ENCODE peak calls at places on chromosomes 7 and 10, in four cellular contexts. One of them, this sample, is unnamed.

GRCh38 chr10:48533951-48534720 is 70.7 kb downstream of the ARHGAP22 start:
- DNase-seq in GM23338: peak; percentile 81
- DNase-seq in astrocyte: peak; percentile 63
- DNase-seq in neural progenitor cell: no peak
- DNase-seq in this sample: no peak

GRCh38 chr7:148566736-148567135 is 23.8 kb upstream of the C7orf33 start:
- DNase-seq in GM23338: no peak
- DNase-seq in astrocyte: no peak
- DNase-seq in neural progenitor cell: no peak
- DNase-seq in this sample: no peak

GRCh38 chr10:35564276-35564982 is 40.7 kb upstream of the GJD4 start:
- DNase-seq in neural progenitor cell: no peak
- DNase-seq in astrocyte: peak; percentile 49
- DNase-seq in GM23338: no peak
- DNase-seq in this sample: no peak

GRCh38 chr7:140611641-140612040 is 29.0 kb downstream of the DENND2A start:
- DNase-seq in astrocyte: peak; percentile 85
- DNase-seq in GM23338: no peak
- DNase-seq in neural progenitor cell: no peak
- DNase-seq in this sample: no peak

GRCh38 chr7:74657692-74658170 is at the start of gene GTF2I:
- DNase-seq in astrocyte: no peak
- DNase-seq in neural progenitor cell: peak; percentile 82
- DNase-seq in GM23338: no peak
- DNase-seq in this sample: peak; percentile 90

GRCh38 chr10:1472605-1473004 is 264.7 kb downstream of the ADARB2 start:
- DNase-seq in astrocyte: no peak
- DNase-seq in neural progenitor cell: no peak
- DNase-seq in GM23338: no peak
- DNase-seq in this sample: no peak

GRCh38 chr10:120729508-120729907 is 121.7 kb upstream of the WDR11 start:
- DNase-seq in astrocyte: no peak
- DNase-seq in GM23338: no peak
- DNase-seq in neural progenitor cell: no peak
- DNase-seq in this sample: no peak

GRCh38 chr10:95303950-95304349 is 13.1 kb upstream of the PDLIM1 start:
- DNase-seq in astrocyte: no peak
- DNase-seq in GM23338: no peak
- DNase-seq in neural progenitor cell: no peak
- DNase-seq in this sample: no peak

GRCh38 chr7:90828601-90829000 is 232.5 kb downstream of the CDK14 start:
- DNase-seq in neural progenitor cell: no peak
- DNase-seq in astrocyte: peak; percentile 34
- DNase-seq in GM23338: no peak
- DNase-seq in this sample: peak; percentile 3

GRCh38 chr10:71748671-71749191 is 24.6 kb downstream of the VSIR start:
- DNase-seq in astrocyte: no peak
- DNase-seq in GM23338: no peak
- DNase-seq in neural progenitor cell: no peak
- DNase-seq in this sample: no peak

GRCh38 chr7:1355568-1356340 is 103.5 kb downstream of the MICALL2 start:
- DNase-seq in GM23338: no peak
- DNase-seq in neural progenitor cell: no peak
- DNase-seq in astrocyte: no peak
- DNase-seq in this sample: peak; percentile 82

GRCh38 chr10:128316925-128317324 is 190.7 kb upstream of the MKI67 start:
- DNase-seq in astrocyte: no peak
- DNase-seq in neural progenitor cell: no peak
- DNase-seq in GM23338: no peak
- DNase-seq in this sample: no peak

GRCh38 chr7:100100420-100101015 is 679 bp downstream of the MCM7 start:
- DNase-seq in neural progenitor cell: peak; percentile 97
- DNase-seq in astrocyte: peak; percentile 97
- DNase-seq in GM23338: peak; percentile 96
- DNase-seq in this sample: peak; percentile 99

GRCh38 chr10:76903387-76903786 is 734.2 kb downstream of the KCNMA1 start:
- DNase-seq in neural progenitor cell: no peak
- DNase-seq in astrocyte: no peak
- DNase-seq in GM23338: no peak
- DNase-seq in this sample: no peak

GRCh38 chr10:117374506-117375359 is 507 bp downstream of the PDZD8 start:
- DNase-seq in neural progenitor cell: peak; percentile 77
- DNase-seq in GM23338: peak; percentile 66
- DNase-seq in astrocyte: peak; percentile 38
- DNase-seq in this sample: peak; percentile 93

GRCh38 chr10:19263262-19263661 is 214.7 kb downstream of the MALRD1 start:
- DNase-seq in GM23338: no peak
- DNase-seq in astrocyte: no peak
- DNase-seq in neural progenitor cell: no peak
- DNase-seq in this sample: no peak

GRCh38 chr10:21317902-21318301 is 207.6 kb downstream of the SKIDA1 start:
- DNase-seq in astrocyte: peak; percentile 88
- DNase-seq in neural progenitor cell: no peak
- DNase-seq in GM23338: no peak
- DNase-seq in this sample: peak; percentile 93

GRCh38 chr7:18896343-18896975 is 221.0 kb downstream of the TWIST1 start:
- DNase-seq in astrocyte: peak; percentile 39
- DNase-seq in GM23338: peak; percentile 47
- DNase-seq in neural progenitor cell: no peak
- DNase-seq in this sample: no peak

GRCh38 chr7:75534727-75535307 is 42.7 kb downstream of the SPDYE5 start:
- DNase-seq in neural progenitor cell: no peak
- DNase-seq in astrocyte: peak; percentile 84
- DNase-seq in GM23338: no peak
- DNase-seq in this sample: peak; percentile 85

GRCh38 chr10:68153473-68154210 is 44.4 kb downstream of the MYPN start:
- DNase-seq in neural progenitor cell: no peak
- DNase-seq in astrocyte: peak; percentile 99
- DNase-seq in GM23338: peak; percentile 88
- DNase-seq in this sample: peak; percentile 84

GRCh38 chr10:99630439-99630838 is 10.2 kb upstream of the SLC25A28 start:
- DNase-seq in GM23338: no peak
- DNase-seq in astrocyte: peak; percentile 42
- DNase-seq in neural progenitor cell: peak; percentile 14
- DNase-seq in this sample: peak; percentile 53

GRCh38 chr10:108465871-108466641 is 1301.5 kb upstream of the SORCS1 start:
- DNase-seq in neural progenitor cell: peak; percentile 65
- DNase-seq in GM23338: peak; percentile 78
- DNase-seq in astrocyte: peak; percentile 11
- DNase-seq in this sample: no peak

GRCh38 chr7:18356195-18356645 is 139.3 kb upstream of the HDAC9 start:
- DNase-seq in GM23338: peak; percentile 36
- DNase-seq in astrocyte: peak; percentile 15
- DNase-seq in neural progenitor cell: peak; percentile 15
- DNase-seq in this sample: peak; percentile 9

GRCh38 chr10:79022565-79023488 is 45.9 kb upstream of the ZMIZ1 start:
- DNase-seq in GM23338: peak; percentile 82
- DNase-seq in astrocyte: peak; percentile 54
- DNase-seq in neural progenitor cell: peak; percentile 50
- DNase-seq in this sample: peak; percentile 79

GRCh38 chr10:47336387-47337134 is 11.6 kb upstream of the RBP3 start:
- DNase-seq in neural progenitor cell: no peak
- DNase-seq in astrocyte: no peak
- DNase-seq in GM23338: no peak
- DNase-seq in this sample: peak; percentile 32

GRCh38 chr10:117684673-117685211 is 142.2 kb downstream of the EMX2 start:
- DNase-seq in GM23338: peak; percentile 35
- DNase-seq in astrocyte: no peak
- DNase-seq in neural progenitor cell: peak; percentile 33
- DNase-seq in this sample: peak; percentile 86

GRCh38 chr7:24697416-24697815 is 59.8 kb downstream of the GSDME start:
- DNase-seq in astrocyte: no peak
- DNase-seq in neural progenitor cell: no peak
- DNase-seq in GM23338: no peak
- DNase-seq in this sample: no peak

GRCh38 chr7:150400779-150401423 is 21.8 kb downstream of the ZNF775 start:
- DNase-seq in neural progenitor cell: no peak
- DNase-seq in astrocyte: no peak
- DNase-seq in GM23338: no peak
- DNase-seq in this sample: no peak

GRCh38 chr10:6151087-6151977 is 51.4 kb upstream of the PFKFB3 start:
- DNase-seq in GM23338: peak; percentile 91
- DNase-seq in astrocyte: peak; percentile 42
- DNase-seq in neural progenitor cell: peak; percentile 80
- DNase-seq in this sample: peak; percentile 96

GRCh38 chr10:122140477-122140902 is 130.6 kb upstream of the BTBD16 start:
- DNase-seq in GM23338: no peak
- DNase-seq in neural progenitor cell: no peak
- DNase-seq in astrocyte: peak; percentile 49
- DNase-seq in this sample: no peak

GRCh38 chr7:57414852-57415251 is 35.1 kb upstream of the ZNF716 start:
- DNase-seq in neural progenitor cell: no peak
- DNase-seq in GM23338: no peak
- DNase-seq in astrocyte: no peak
- DNase-seq in this sample: no peak

GRCh38 chr7:104627516-104627915 is 299.1 kb downstream of the LHFPL3 start:
- DNase-seq in astrocyte: peak; percentile 7
- DNase-seq in GM23338: peak; percentile 78
- DNase-seq in neural progenitor cell: peak; percentile 67
- DNase-seq in this sample: peak; percentile 43

GRCh38 chr10:86659161-86659691 is 4.9 kb downstream of the OPN4 start:
- DNase-seq in GM23338: no peak
- DNase-seq in astrocyte: no peak
- DNase-seq in neural progenitor cell: no peak
- DNase-seq in this sample: peak; percentile 79

GRCh38 chr7:95517458-95517857 is 31.7 kb downstream of the ASB4 start:
- DNase-seq in neural progenitor cell: no peak
- DNase-seq in GM23338: no peak
- DNase-seq in astrocyte: no peak
- DNase-seq in this sample: no peak

GRCh38 chr7:105389090-105389650 is 449 bp upstream of the SRPK2 start:
- DNase-seq in neural progenitor cell: peak; percentile 73
- DNase-seq in GM23338: peak; percentile 78
- DNase-seq in astrocyte: peak; percentile 31
- DNase-seq in this sample: peak; percentile 98

DNA sequence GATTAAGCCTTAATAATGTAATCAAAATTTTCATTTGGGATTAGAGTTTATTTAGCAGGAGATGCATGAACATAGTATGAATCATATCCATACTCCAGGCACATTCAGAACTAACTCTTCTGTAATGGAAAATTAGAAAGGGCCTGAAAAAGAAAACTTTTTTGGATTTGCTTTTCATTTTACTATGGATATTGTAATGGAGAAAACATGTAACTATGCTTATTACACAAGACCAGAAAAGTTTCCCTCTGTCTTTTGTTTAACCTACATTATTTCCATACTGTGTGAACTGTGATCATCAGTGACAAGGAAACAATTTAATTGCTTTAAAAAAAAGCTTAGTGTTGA is 22.0 kb downstream of the TES start:
- DNase-seq in astrocyte: peak; percentile 41
- DNase-seq in GM23338: no peak
- DNase-seq in neural progenitor cell: no peak
- DNase-seq in this sample: no peak
- H3K4me1 ChIP-seq in astrocyte: peaks cover 46% of the 10 kb centered on the region
- H3K4me1 ChIP-seq in GM23338: peaks cover 22% of the 10 kb centered on the region
- H3K4me1 ChIP-seq in neural progenitor cell: no peaks in the 10 kb centered on the region
- H3K4me1 ChIP-seq in this sample: peaks cover 57% of the 10 kb centered on the region

DNA sequence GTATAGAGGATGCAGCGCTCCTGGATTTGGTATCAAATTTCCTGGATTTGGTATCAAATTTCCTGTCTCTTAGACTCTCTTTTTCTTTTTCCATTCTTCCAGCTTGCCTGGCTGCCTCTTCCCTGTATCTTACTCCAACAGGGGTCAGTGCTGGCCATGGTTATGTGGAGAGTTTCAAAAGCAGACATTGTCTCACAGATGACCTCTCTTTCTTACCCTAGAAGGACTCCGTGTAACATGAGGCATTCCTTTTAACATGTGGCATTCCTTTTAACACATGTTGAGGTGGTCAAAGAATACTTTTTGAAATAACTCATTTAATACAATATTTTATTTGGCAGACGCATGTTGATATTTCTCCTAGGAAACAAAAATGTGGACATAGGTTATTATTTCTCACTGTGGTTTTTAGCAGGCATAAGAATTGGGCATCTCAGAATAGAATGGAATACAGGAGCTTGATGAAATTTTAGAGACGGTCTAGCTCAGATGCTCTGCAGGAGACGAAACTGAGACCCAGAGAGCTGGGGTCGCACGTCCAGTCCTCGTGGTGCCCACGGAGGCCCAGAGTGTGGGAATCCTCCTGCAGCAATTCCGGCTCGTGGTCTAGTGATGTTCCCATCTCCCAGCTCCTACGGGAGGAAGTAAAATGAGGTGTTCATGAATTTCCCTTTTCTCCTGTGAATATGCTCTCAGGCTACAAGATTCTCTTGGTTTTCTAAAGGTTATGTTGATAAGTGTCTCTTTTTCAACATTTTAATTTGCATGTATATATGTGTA is 59.6 kb upstream of the PITRM1 start:
- DNase-seq in neural progenitor cell: no peak
- DNase-seq in GM23338: peak; percentile 43
- DNase-seq in astrocyte: peak; percentile 71
- DNase-seq in this sample: peak; percentile 90
- TF ChIP-seq CTCF in neural progenitor cell: peak; percentile 30
- TF ChIP-seq CTCF in GM23338: peak; percentile 35
- TF ChIP-seq CTCF in astrocyte: peak; percentile 37
- TF ChIP-seq CTCF in this sample: peak; percentile 65

GRCh38 chr7:50317221-50317678 is 12.7 kb downstream of the IKZF1 start:
- DNase-seq in GM23338: no peak
- DNase-seq in astrocyte: no peak
- DNase-seq in neural progenitor cell: no peak
- DNase-seq in this sample: no peak

GRCh38 chr7:50315193-50315592 is 10.7 kb downstream of the IKZF1 start:
- DNase-seq in GM23338: no peak
- DNase-seq in neural progenitor cell: no peak
- DNase-seq in astrocyte: no peak
- DNase-seq in this sample: peak; percentile 36

GRCh38 chr7:50314778-50315177 is 10.3 kb downstream of the IKZF1 start:
- DNase-seq in GM23338: peak; percentile 10
- DNase-seq in astrocyte: no peak
- DNase-seq in neural progenitor cell: no peak
- DNase-seq in this sample: no peak

GRCh38 chr7:50317697-50318640 is 13.5 kb downstream of the IKZF1 start:
- DNase-seq in neural progenitor cell: no peak
- DNase-seq in GM23338: no peak
- DNase-seq in astrocyte: no peak
- DNase-seq in this sample: no peak

GRCh38 chr7:50315739-50316671 is 11.5 kb downstream of the IKZF1 start:
- DNase-seq in astrocyte: no peak
- DNase-seq in GM23338: no peak
- DNase-seq in neural progenitor cell: no peak
- DNase-seq in this sample: no peak
- H3K4me2 ChIP-seq in astrocyte: no peak overlapping the region
- H3K4me2 ChIP-seq in GM23338: peak overlapping the region; percentile 56
- H3K4me2 ChIP-seq in neural progenitor cell: peak overlapping the region; percentile 44
- H3K4me2 ChIP-seq in this sample: no peak overlapping the region

DNA sequence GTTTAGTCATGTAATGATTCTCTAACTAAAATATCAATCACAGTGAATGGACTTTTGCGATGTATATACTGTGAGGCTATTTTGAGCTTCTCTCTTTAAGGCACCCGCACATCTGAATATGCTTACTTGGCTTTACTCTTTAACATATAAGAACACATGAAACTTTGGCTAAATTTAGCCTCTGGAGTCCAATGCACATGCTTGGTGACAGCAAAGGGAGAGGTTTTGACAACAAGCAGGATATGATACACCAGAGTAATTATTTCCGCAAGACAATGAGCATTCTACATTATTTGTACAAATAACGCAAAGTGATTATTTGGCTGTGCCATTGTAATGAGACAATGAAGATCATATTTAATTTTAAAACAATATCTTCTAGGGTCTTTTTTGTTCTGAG is 72.4 kb downstream of the ARID5B start:
- DNase-seq in GM23338: no peak
- DNase-seq in neural progenitor cell: no peak
- DNase-seq in astrocyte: no peak
- DNase-seq in this sample: peak; percentile 13
- H3K4me1 ChIP-seq in GM23338: peaks cover 9% of the 10 kb centered on the region
- H3K4me1 ChIP-seq in neural progenitor cell: no peaks in the 10 kb centered on the region
- H3K4me1 ChIP-seq in astrocyte: peaks cover 28% of the 10 kb centered on the region
- H3K4me1 ChIP-seq in this sample: peaks cover 28% of the 10 kb centered on the region

This sample was measured in osteoblast.